ENCODE peak calls at places on chromosomes 4 and X, in seven cellular contexts. M is T-helper 9 cell; I is HuH-7; E is activated T-cell treated with anti-CD3 and anti-CD28 coated beads, Interleukin-2, amount 50 U/mL, for 72 hours; S is AG04450; T is H54; O is NCI-H1092 treated with DMSO at 0.1 percent for 48 hours. B is an unnamed sample.

GRCh38 chrX:97027384-97027922 is 143.7 kb downstream of the RPA4 start:
- DNase-seq in M (no peak), I (no peak), S (no peak), O (peak; percentile 62), T (no peak), E (no peak), B (no peak)

GRCh38 chrX:1207496-1208025 is 4.9 kb downstream of the CRLF2 start:
- DNase-seq in E (no peak), M (no peak), S (no peak), O (no peak), I (no peak), T (no peak), B (no peak)

GRCh38 chr4:100872811-100873210 is 355.0 kb upstream of the EMCN start:
- DNase-seq in E (no peak), I (no peak), O (no peak), S (no peak), M (no peak), T (no peak), B (no peak)

GRCh38 chr4:163755013-163755412 is 260.5 kb downstream of the TMA16 start:
- DNase-seq in I (no peak), T (no peak), S (no peak), O (no peak), E (no peak), M (no peak), B (no peak)

GRCh38 chr4:74133786-74134499 is 24.0 kb upstream of the MTHFD2L start:
- DNase-seq in O (peak; percentile 55), S (peak; percentile 65), T (no peak), E (peak; percentile 61), I (peak; percentile 23), M (peak; percentile 1), B (peak; percentile 55)

GRCh38 chr4:126592088-126592487 is 1040.7 kb upstream of the INTU start:
- DNase-seq in S (no peak), I (no peak), M (no peak), E (no peak), T (no peak), O (no peak), B (no peak)

GRCh38 chr4:9987749-9988346 is 33.4 kb downstream of the SLC2A9 start:
- DNase-seq in S (no peak), M (no peak), E (no peak), T (no peak), O (no peak), I (no peak), B (no peak)

GRCh38 chr4:176810481-176811249 is 17.9 kb upstream of the VEGFC start:
- DNase-seq in O (no peak), T (no peak), E (no peak), I (no peak), S (no peak), M (no peak), B (no peak)

GRCh38 chr4:86358176-86358701 is 1.6 kb downstream of the MAPK10 start:
- DNase-seq in E (no peak), T (no peak), S (no peak), M (no peak), O (peak; percentile 38), I (no peak), B (no peak)

GRCh38 chr4:5812506-5813229 is 80.2 kb downstream of the CRMP1 start:
- DNase-seq in O (peak; percentile 61), M (no peak), I (peak; percentile 66), S (peak; percentile 42), E (peak; percentile 30), T (peak; percentile 84), B (peak; percentile 17)

GRCh38 chr4:39021631-39022030 is 10.6 kb downstream of the TMEM156 start:
- DNase-seq in M (no peak), T (no peak), O (no peak), S (no peak), I (no peak), E (no peak), B (no peak)

B was measured in keratinocyte.